ENCODE peak calls at places on chromosome 9, in eight cellular contexts. K is neural progenitor cell, J is Peyer's patch, Z is OCI-LY7, S is IMR-90, V is AG09309, R is RWPE1, W is AG04449. E is an unnamed sample.

GRCh38 chr9:118577121-118577520 is 792.1 kb downstream of the BRINP1 start:
- DNase-seq in R (peak), S (no peak), Z (no peak), W (no peak), K (no peak), V (no peak), J (no peak), E (no peak)

GRCh38 chr9:105053209-105053652 is 125.3 kb upstream of the ABCA1 start:
- DNase-seq in S (peak), R (peak), Z (no peak), W (no peak), V (peak), J (no peak), K (no peak), E (no peak)

GRCh38 chr9:83304686-83305085 is 233.5 kb downstream of the FRMD3 start:
- DNase-seq in V (peak), S (peak), Z (no peak), W (peak), R (no peak), J (no peak), K (no peak), E (peak)

GRCh38 chr9:110502842-110503241 is 76.7 kb downstream of the SVEP1 start:
- DNase-seq in W (no peak), K (no peak), R (peak), J (no peak), S (peak), Z (no peak), V (no peak), E (no peak)

GRCh38 chr9:76516350-76516749 is 57.4 kb downstream of the GCNT1 start:
- DNase-seq in K (no peak), S (peak), J (no peak), Z (no peak), W (no peak), V (no peak), R (no peak), E (no peak)

GRCh38 chr9:88077071-88077617 is 61.1 kb downstream of the SPATA31C2 start:
- DNase-seq in J (no peak), V (no peak), R (no peak), W (no peak), K (no peak), S (no peak), Z (no peak), E (no peak)

GRCh38 chr9:134948149-134948548 is 30.4 kb upstream of the FCN1 start:
- DNase-seq in R (no peak), K (no peak), Z (no peak), J (no peak), S (no peak), W (no peak), V (no peak), E (no peak)

GRCh38 chr9:16645970-16646369 is 224.5 kb downstream of the BNC2 start:
- DNase-seq in R (no peak), Z (no peak), W (no peak), J (no peak), V (no peak), K (no peak), S (no peak), E (no peak)

GRCh38 chr9:68822596-68823165 is 117.6 kb downstream of the PIP5K1B start:
- DNase-seq in V (no peak), Z (no peak), R (no peak), K (no peak), S (no peak), W (no peak), J (no peak), E (no peak)

GRCh38 chr9:123982535-123982934 is 29.0 kb upstream of the LHX2 start:
- DNase-seq in V (no peak), S (no peak), R (no peak), Z (no peak), W (no peak), J (no peak), K (no peak), E (no peak)

GRCh38 chr9:97689401-97689800 is 7.7 kb downstream of the XPA start:
- DNase-seq in K (no peak), V (no peak), Z (no peak), R (peak), S (peak), W (no peak), J (no peak), E (no peak)

GRCh38 chr9:78973906-78974305 is 597.9 kb upstream of the TLE4 start:
- DNase-seq in V (peak), Z (no peak), W (no peak), R (peak), K (no peak), J (no peak), S (peak), E (no peak)

GRCh38 chr9:116078640-116079039 is 75.0 kb upstream of the PAPPA start:
- DNase-seq in W (no peak), V (no peak), R (no peak), S (no peak), K (no peak), Z (no peak), J (no peak), E (no peak)

GRCh38 chr9:38687389-38687842 is 32.5 kb downstream of the FAM240B start:
- DNase-seq in S (no peak), R (peak), J (no peak), Z (no peak), W (no peak), V (no peak), K (no peak), E (no peak)

GRCh38 chr9:136820947-136821332 is 13.2 kb downstream of the RABL6 start:
- DNase-seq in R (no peak), S (no peak), V (no peak), J (no peak), Z (no peak), K (peak), W (no peak), E (peak)

GRCh38 chr9:94860678-94861588 is 134.4 kb downstream of the AOPEP start:
- DNase-seq in J (peak), S (peak), W (peak), R (no peak), V (peak), K (no peak), Z (peak), E (no peak)

GRCh38 chr9:108897324-108898096 is 35.4 kb downstream of the ACTL7A start:
- DNase-seq in K (no peak), J (no peak), V (no peak), Z (no peak), W (no peak), R (no peak), S (no peak), E (no peak)

GRCh38 chr9:136028760-136029470 is 66.2 kb downstream of the NACC2 start:
- DNase-seq in W (no peak), S (no peak), Z (no peak), V (no peak), J (no peak), K (no peak), R (no peak), E (no peak)

GRCh38 chr9:94627287-94627686 is 12.0 kb downstream of the FBP1 start:
- DNase-seq in W (no peak), K (no peak), R (no peak), S (no peak), J (no peak), Z (no peak), V (no peak), E (no peak)

GRCh38 chr9:79917417-79917816 is 345.7 kb downstream of the TLE4 start:
- DNase-seq in Z (no peak), R (no peak), J (no peak), S (no peak), V (no peak), W (no peak), K (no peak), E (no peak)

GRCh38 chr9:22119537-22120167 is 110.5 kb upstream of the CDKN2B start:
- DNase-seq in J (no peak), Z (peak), R (no peak), K (peak), V (no peak), W (no peak), S (peak), E (no peak)

GRCh38 chr9:16221822-16222547 is 648.5 kb downstream of the BNC2 start:
- DNase-seq in Z (no peak), K (no peak), R (no peak), S (no peak), W (no peak), J (no peak), V (no peak), E (no peak)

GRCh38 chr9:4555251-4555650 is 65.0 kb downstream of the SLC1A1 start:
- DNase-seq in R (no peak), W (no peak), J (no peak), V (no peak), Z (no peak), S (peak), K (peak), E (no peak)

GRCh38 chr9:130561056-130561455 is 18.3 kb upstream of the FUBP3 start:
- DNase-seq in R (peak), J (no peak), Z (no peak), K (no peak), V (no peak), W (no peak), S (no peak), E (no peak)

GRCh38 chr9:35258665-35259474 is 97.1 kb downstream of the UNC13B start:
- DNase-seq in V (peak), K (peak), S (peak), W (peak), J (peak), Z (peak), R (peak), E (peak)

GRCh38 chr9:21965401-21965951 is 28.7 kb downstream of the CDKN2A start:
- DNase-seq in W (no peak), V (no peak), Z (no peak), R (no peak), S (peak), K (peak), J (peak), E (no peak)

GRCh38 chr9:92970467-92970923 is 23.2 kb downstream of the FGD3 start:
- DNase-seq in V (no peak), J (no peak), K (peak), W (no peak), R (peak), S (peak), Z (no peak), E (peak)

DNA sequence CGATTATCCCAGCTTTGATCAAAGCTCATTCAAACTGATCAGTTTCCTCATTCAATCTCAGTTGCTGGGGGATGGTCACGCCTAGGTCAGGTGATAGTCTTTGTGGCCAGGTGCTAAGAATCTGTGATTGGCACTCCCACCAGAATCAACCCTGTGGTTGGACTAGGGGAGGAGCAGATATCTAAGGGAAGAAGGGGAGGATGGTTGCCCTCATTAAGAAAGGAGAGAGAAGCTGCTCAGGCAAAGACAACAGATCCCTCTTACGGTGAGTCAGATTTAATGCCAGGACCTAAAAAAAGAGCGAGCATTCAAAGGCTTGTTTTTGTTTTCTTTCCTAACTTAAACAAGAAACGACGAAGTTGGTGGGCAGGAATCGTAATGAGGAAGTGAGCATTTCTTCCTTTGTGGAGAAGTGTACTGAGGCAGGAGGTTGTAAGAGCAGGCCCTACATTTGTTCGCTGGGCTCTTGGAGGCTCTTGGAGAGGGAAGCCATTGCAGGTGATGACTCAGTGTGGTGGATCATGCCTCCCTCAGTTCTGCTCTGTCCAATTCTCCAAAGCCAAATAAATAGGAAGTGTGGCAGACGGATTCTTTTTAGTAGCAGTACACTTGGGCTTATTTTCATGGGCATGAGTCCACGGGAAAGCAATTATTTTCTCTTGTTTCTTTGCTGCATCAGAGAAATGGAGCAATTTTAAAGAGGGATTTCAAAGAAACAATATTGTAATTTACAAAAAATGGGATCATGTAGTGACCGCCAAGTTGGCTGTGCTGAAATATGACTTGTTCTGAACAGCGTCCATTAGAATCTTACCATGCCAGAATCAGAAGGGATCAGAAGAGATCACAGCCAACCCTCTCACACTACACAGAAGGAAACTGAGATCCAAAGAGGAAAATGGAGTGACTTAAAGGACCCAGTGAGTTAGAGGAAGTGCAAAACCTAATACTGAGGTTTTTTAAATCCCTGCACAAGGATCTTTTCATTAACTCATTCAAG is 18.7 kb upstream of the TGFBR1 start:
- DNase-seq in J (no peak), S (peak), K (no peak), Z (no peak), V (peak), R (no peak), W (no peak), E (no peak)
- TF ChIP-seq CTCF in J (no peak), S (no peak), K (no peak), Z (no peak), V (no peak), R (no peak), W (no peak), E (no peak)

GRCh38 chr9:132644251-132644650 is 25.5 kb downstream of the DDX31 start:
- DNase-seq in J (no peak), R (no peak), V (no peak), K (peak), Z (peak), S (no peak), W (no peak), E (no peak)
- TF ChIP-seq CTCF in J (no peak), R (no peak), V (no peak), K (peak), Z (peak), S (no peak), W (no peak), E (no peak)

DNA sequence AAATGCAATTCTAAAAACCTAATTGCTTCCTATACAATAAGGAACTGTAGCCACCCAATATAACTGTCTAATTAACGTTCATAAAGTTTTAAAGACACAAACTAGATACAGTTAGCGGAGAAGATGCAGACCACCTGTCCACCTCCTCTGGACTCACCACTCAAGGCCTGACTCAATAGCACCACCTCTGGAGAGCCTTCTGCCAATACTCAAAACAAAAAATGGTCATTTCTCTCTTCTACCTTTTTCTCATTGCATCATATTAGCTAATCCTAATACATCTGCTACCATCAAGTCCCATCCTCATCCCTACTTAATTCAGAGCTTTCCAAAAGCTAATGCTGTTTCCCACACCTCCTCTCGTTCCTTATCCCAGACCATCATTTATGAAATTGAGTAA is 159.9 kb downstream of the MLLT3 start:
- DNase-seq in K (peak), S (no peak), W (no peak), V (no peak), R (no peak), J (no peak), Z (no peak), E (no peak)
- TF ChIP-seq CTCF in K (peak), S (peak), W (no peak), V (peak), R (no peak), J (no peak), Z (peak), E (no peak)

GRCh38 chr9:89564257-89564878 is 40.4 kb upstream of the GADD45G start:
- DNase-seq in W (no peak), R (peak), S (no peak), V (no peak), J (no peak), Z (peak), K (peak), E (no peak)
- TF ChIP-seq CTCF in W (no peak), R (no peak), S (no peak), V (no peak), J (no peak), Z (peak), K (peak), E (no peak)

GRCh38 chr9:133048595-133048994 is 13.2 kb upstream of the CEL start:
- DNase-seq in V (no peak), S (peak), K (peak), Z (peak), J (no peak), W (no peak), R (peak), E (no peak)
- TF ChIP-seq CTCF in V (peak), S (peak), K (peak), Z (peak), J (peak), W (peak), R (peak), E (peak)